ENCODE peak calls at places on chromosomes 5 and 9, in six cellular contexts. I is erythroblast, G is HCT116, V is lower leg skin, T is heart left ventricle, R is tibial nerve. M is an unnamed sample.

GRCh38 chr9:12674961-12675360 is 18.2 kb upstream of the TYRP1 start:
- DNase-seq in I (no peak), R (no peak), T (no peak), V (no peak), G (no peak), M (no peak)

GRCh38 chr5:35651002-35651756 is 33.5 kb downstream of the SPEF2 start:
- DNase-seq in V (no peak), R (peak; percentile 6), T (peak; percentile 8), I (peak; percentile 50), G (peak; percentile 24), M (peak; percentile 22)

GRCh38 chr5:32326216-32326772 is 13.6 kb upstream of the MTMR12 start:
- DNase-seq in G (peak; percentile 22), V (no peak), T (no peak), I (no peak), R (no peak), M (no peak)

GRCh38 chr9:38016375-38017120 is 52.5 kb downstream of the SHB start:
- DNase-seq in R (no peak), I (no peak), T (no peak), G (no peak), V (no peak), M (no peak)

GRCh38 chr9:109440797-109441287 is 57.3 kb downstream of the PTPN3 start:
- DNase-seq in V (peak; percentile 77), G (peak; percentile 67), R (peak; percentile 59), T (peak; percentile 45), I (peak; percentile 73), M (peak; percentile 74)

GRCh38 chr9:134064711-134065110 is 3.1 kb downstream of the BRD3 start:
- DNase-seq in V (no peak), T (no peak), I (no peak), R (no peak), G (no peak), M (no peak)

GRCh38 chr5:74895906-74896305 is 29.7 kb upstream of the FAM169A start:
- DNase-seq in T (peak; percentile 80), V (peak; percentile 29), R (peak; percentile 40), I (no peak), G (no peak), M (peak; percentile 79)

GRCh38 chr9:106921989-106922388 is 59.0 kb downstream of the ZNF462 start:
- DNase-seq in G (no peak), R (no peak), T (no peak), I (no peak), V (no peak), M (no peak)

GRCh38 chr9:687994-688393 is 153.5 kb upstream of the DMRT1 start:
- DNase-seq in I (no peak), V (no peak), R (no peak), T (no peak), G (no peak), M (no peak)

GRCh38 chr9:14179449-14179848 is 134.5 kb downstream of the NFIB start:
- DNase-seq in I (no peak), G (peak; percentile 26), R (no peak), V (no peak), T (no peak), M (no peak)

GRCh38 chr9:83992407-83992806 is 11.8 kb downstream of the RMI1 start:
- DNase-seq in G (no peak), I (no peak), V (no peak), T (no peak), R (no peak), M (no peak)

GRCh38 chr9:626591-626990 is 214.9 kb upstream of the DMRT1 start:
- DNase-seq in T (no peak), R (no peak), G (no peak), I (no peak), V (no peak), M (no peak)

GRCh38 chr5:16894236-16895057 is 41.6 kb downstream of the MYO10 start:
- DNase-seq in I (no peak), G (peak; percentile 89), R (no peak), T (no peak), V (no peak), M (no peak)

GRCh38 chr5:147939431-147940114 is 33.2 kb upstream of the C5orf46 start:
- DNase-seq in G (no peak), I (no peak), R (no peak), V (no peak), T (no peak), M (no peak)

GRCh38 chr5:66242050-66242449 is 98.0 kb downstream of the SREK1 start:
- DNase-seq in T (no peak), I (no peak), R (no peak), G (no peak), V (no peak), M (no peak)

GRCh38 chr5:66246621-66247020 is 102.5 kb downstream of the SREK1 start:
- DNase-seq in V (no peak), R (no peak), T (no peak), G (no peak), I (no peak), M (no peak)

GRCh38 chr5:66249920-66250319 is 105.8 kb downstream of the SREK1 start:
- DNase-seq in T (no peak), G (no peak), R (no peak), I (no peak), V (no peak), M (no peak)

GRCh38 chr5:66248874-66249273 is 104.8 kb downstream of the SREK1 start:
- DNase-seq in V (no peak), R (no peak), I (no peak), T (no peak), G (no peak), M (no peak)

DNA sequence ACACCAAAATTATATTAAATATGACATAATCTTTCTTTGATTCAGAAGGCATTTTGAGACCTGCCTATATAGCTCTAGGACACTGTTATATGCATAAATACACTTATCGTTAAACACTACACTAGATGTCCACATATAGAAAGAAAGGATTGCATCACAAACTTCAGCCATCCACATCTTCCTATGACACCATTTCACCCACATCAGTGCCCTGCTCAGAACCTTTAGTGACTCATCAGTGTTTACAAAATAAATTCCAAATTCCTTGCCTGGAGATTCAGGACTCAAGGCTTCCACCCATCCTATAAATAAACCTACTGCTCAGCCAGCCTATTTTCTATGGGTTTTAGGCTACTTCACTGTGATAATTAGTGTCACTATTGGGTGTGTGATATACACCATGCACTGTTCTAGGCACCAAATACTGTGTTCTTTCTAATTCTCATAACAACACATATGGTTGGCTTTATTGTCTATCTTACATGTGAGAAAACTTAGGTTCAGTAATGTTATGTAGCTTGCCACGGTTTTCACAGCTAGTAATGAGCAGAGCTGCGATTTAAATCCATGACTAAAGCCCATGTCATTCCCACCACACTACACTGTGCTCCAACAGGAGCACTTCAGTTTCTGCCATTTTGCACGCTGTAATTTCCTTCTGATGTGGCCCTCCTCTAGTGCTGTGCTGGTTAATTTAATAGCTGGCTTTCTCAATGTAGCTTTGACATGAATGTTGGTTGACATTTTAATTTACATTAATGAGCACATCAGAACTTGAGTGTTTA is 103.3 kb downstream of the SREK1 start:
- DNase-seq in I (no peak), G (peak; percentile 13), R (no peak), V (no peak), T (no peak), M (no peak)
- TF ChIP-seq POLR2A in I (no peak), G (no peak), R (no peak), V (no peak), T (no peak), M (no peak)

GRCh38 chr9:34993502-34994428 is 4.2 kb downstream of the DNAJB5 start:
- DNase-seq in G (no peak), R (peak; percentile 47), I (no peak), V (peak; percentile 43), T (peak; percentile 89), M (peak; percentile 70)
- TF ChIP-seq POLR2A in G (no peak), R (peak; percentile 20), I (no peak), V (no peak), T (no peak), M (no peak)

GRCh38 chr5:173144200-173145176 is at the start of gene BNIP1:
- DNase-seq in I (peak; percentile 95), V (peak; percentile 90), G (peak; percentile 92), T (peak; percentile 95), R (peak; percentile 94), M (peak; percentile 99)
- TF ChIP-seq POLR2A in I (peak; percentile 74), V (no peak), G (peak; percentile 63), T (no peak), R (no peak), M (peak; percentile 56)

GRCh38 chr5:62315376-62316049 is 9.5 kb downstream of the KIF2A start:
- DNase-seq in I (peak; percentile 26), T (no peak), G (no peak), V (no peak), R (no peak), M (no peak)

GRCh38 chr5:62317810-62318209 is 11.8 kb downstream of the KIF2A start:
- DNase-seq in G (no peak), R (no peak), I (no peak), V (no peak), T (no peak), M (no peak)

GRCh38 chr5:62314431-62314830 is 8.4 kb downstream of the KIF2A start:
- DNase-seq in I (no peak), R (no peak), T (no peak), V (no peak), G (no peak), M (no peak)

GRCh38 chr5:62312674-62313073 is 6.7 kb downstream of the KIF2A start:
- DNase-seq in G (no peak), T (no peak), R (no peak), V (no peak), I (no peak), M (no peak)

GRCh38 chr5:62316110-62316509 is 10.1 kb downstream of the KIF2A start:
- DNase-seq in G (no peak), I (no peak), V (no peak), R (no peak), T (no peak), M (no peak)
- TF ChIP-seq POLR2A in G (no peak), I (no peak), V (no peak), R (no peak), T (no peak), M (no peak)

GRCh38 chr9:87327567-87328125 is 170.0 kb upstream of the DAPK1 start:
- DNase-seq in G (no peak), T (no peak), I (no peak), V (no peak), R (no peak), M (no peak)

GRCh38 chr9:87323933-87324332 is 173.7 kb upstream of the DAPK1 start:
- DNase-seq in R (no peak), G (no peak), V (no peak), T (no peak), I (no peak), M (no peak)

GRCh38 chr9:87322840-87323635 is 174.6 kb upstream of the DAPK1 start:
- DNase-seq in I (no peak), G (no peak), R (no peak), V (no peak), T (no peak), M (no peak)

GRCh38 chr9:87320485-87320884 is 177.2 kb upstream of the DAPK1 start:
- DNase-seq in R (no peak), G (no peak), I (no peak), V (no peak), T (no peak), M (no peak)

GRCh38 chr9:87324613-87325194 is 173.0 kb upstream of the DAPK1 start:
- DNase-seq in T (no peak), V (no peak), G (peak; percentile 44), R (peak; percentile 50), I (peak; percentile 51), M (no peak)
- TF ChIP-seq POLR2A in T (no peak), V (no peak), G (no peak), R (no peak), I (no peak), M (no peak)

M was measured in adrenal gland.